ENCODE peak calls at places on chromosome 9, in six cellular contexts. One of them, this sample, is unnamed.

GRCh38 chr9:126623667-126624452 is 10.1 kb downstream of the LMX1B start:
- DNase-seq in H1: no peak
- DNase-seq in K562: no peak
- DNase-seq in HepG2: no peak
- DNase-seq in GM12892: no peak
- DNase-seq in GM12878: no peak
- DNase-seq in this sample: no peak

GRCh38 chr9:114047717-114048116 is 30.4 kb downstream of the AMBP start:
- DNase-seq in HepG2: peak
- DNase-seq in H1: no peak
- DNase-seq in GM12878: no peak
- DNase-seq in GM12892: no peak
- DNase-seq in K562: no peak
- DNase-seq in this sample: no peak

GRCh38 chr9:98094851-98095250 is 24.2 kb downstream of the TRIM14 start:
- DNase-seq in GM12878: no peak
- DNase-seq in H1: no peak
- DNase-seq in HepG2: no peak
- DNase-seq in GM12892: no peak
- DNase-seq in K562: no peak
- DNase-seq in this sample: no peak

GRCh38 chr9:9820411-9820810 is 792.4 kb downstream of the PTPRD start:
- DNase-seq in K562: no peak
- DNase-seq in HepG2: no peak
- DNase-seq in GM12878: no peak
- DNase-seq in H1: no peak
- DNase-seq in GM12892: no peak
- DNase-seq in this sample: no peak

GRCh38 chr9:136901516-136902258 is 15.4 kb downstream of the TRAF2 start:
- DNase-seq in GM12878: peak
- DNase-seq in K562: no peak
- DNase-seq in GM12892: peak
- DNase-seq in HepG2: peak
- DNase-seq in H1: no peak
- DNase-seq in this sample: peak

GRCh38 chr9:133758228-133758627 is 20.1 kb upstream of the SARDH start:
- DNase-seq in GM12892: no peak
- DNase-seq in H1: no peak
- DNase-seq in GM12878: no peak
- DNase-seq in K562: no peak
- DNase-seq in HepG2: no peak
- DNase-seq in this sample: no peak

GRCh38 chr9:93261735-93262523 is 78.0 kb downstream of the WNK2 start:
- DNase-seq in GM12892: no peak
- DNase-seq in H1: no peak
- DNase-seq in K562: no peak
- DNase-seq in GM12878: no peak
- DNase-seq in HepG2: no peak
- DNase-seq in this sample: peak

GRCh38 chr9:89434636-89435314 is 63.1 kb downstream of the SEMA4D start:
- DNase-seq in GM12878: no peak
- DNase-seq in HepG2: no peak
- DNase-seq in H1: no peak
- DNase-seq in K562: no peak
- DNase-seq in GM12892: no peak
- DNase-seq in this sample: no peak

GRCh38 chr9:112914524-112914923 is 23.8 kb upstream of the SLC46A2 start:
- DNase-seq in H1: no peak
- DNase-seq in K562: no peak
- DNase-seq in GM12892: no peak
- DNase-seq in HepG2: no peak
- DNase-seq in GM12878: no peak
- DNase-seq in this sample: no peak

GRCh38 chr9:126752881-126753670 is 51.8 kb upstream of the ZBTB43 start:
- DNase-seq in H1: no peak
- DNase-seq in K562: no peak
- DNase-seq in HepG2: no peak
- DNase-seq in GM12878: no peak
- DNase-seq in GM12892: no peak
- DNase-seq in this sample: no peak

GRCh38 chr9:135032868-135033460 is 54.5 kb upstream of the OLFM1 start:
- DNase-seq in H1: no peak
- DNase-seq in HepG2: no peak
- DNase-seq in GM12892: no peak
- DNase-seq in GM12878: no peak
- DNase-seq in K562: no peak
- DNase-seq in this sample: no peak

GRCh38 chr9:37997636-37998374 is 71.2 kb downstream of the SHB start:
- DNase-seq in GM12878: no peak
- DNase-seq in GM12892: no peak
- DNase-seq in K562: no peak
- DNase-seq in H1: no peak
- DNase-seq in HepG2: no peak
- DNase-seq in this sample: no peak

GRCh38 chr9:89149726-89150125 is 28.9 kb downstream of the SHC3 start:
- DNase-seq in H1: no peak
- DNase-seq in HepG2: no peak
- DNase-seq in K562: no peak
- DNase-seq in GM12892: no peak
- DNase-seq in GM12878: no peak
- DNase-seq in this sample: no peak

GRCh38 chr9:126502417-126503332 is 111.1 kb upstream of the LMX1B start:
- DNase-seq in K562: peak
- DNase-seq in HepG2: no peak
- DNase-seq in H1: no peak
- DNase-seq in GM12878: no peak
- DNase-seq in GM12892: no peak
- DNase-seq in this sample: no peak

GRCh38 chr9:97802276-97802675 is 50.8 kb upstream of the FOXE1 start:
- DNase-seq in K562: no peak
- DNase-seq in H1: no peak
- DNase-seq in GM12892: no peak
- DNase-seq in HepG2: peak
- DNase-seq in GM12878: no peak
- DNase-seq in this sample: no peak

GRCh38 chr9:118281787-118282186 is 577.6 kb downstream of the TLR4 start:
- DNase-seq in HepG2: no peak
- DNase-seq in GM12892: no peak
- DNase-seq in K562: no peak
- DNase-seq in GM12878: no peak
- DNase-seq in H1: no peak
- DNase-seq in this sample: no peak

GRCh38 chr9:130997925-130998595 is 10.9 kb upstream of the LAMC3 start:
- DNase-seq in GM12892: peak
- DNase-seq in H1: peak
- DNase-seq in K562: peak
- DNase-seq in HepG2: peak
- DNase-seq in GM12878: no peak
- DNase-seq in this sample: peak

GRCh38 chr9:133130721-133131244 is 9.7 kb upstream of the RALGDS start:
- DNase-seq in GM12892: peak
- DNase-seq in HepG2: no peak
- DNase-seq in K562: no peak
- DNase-seq in H1: no peak
- DNase-seq in GM12878: no peak
- DNase-seq in this sample: peak

DNA sequence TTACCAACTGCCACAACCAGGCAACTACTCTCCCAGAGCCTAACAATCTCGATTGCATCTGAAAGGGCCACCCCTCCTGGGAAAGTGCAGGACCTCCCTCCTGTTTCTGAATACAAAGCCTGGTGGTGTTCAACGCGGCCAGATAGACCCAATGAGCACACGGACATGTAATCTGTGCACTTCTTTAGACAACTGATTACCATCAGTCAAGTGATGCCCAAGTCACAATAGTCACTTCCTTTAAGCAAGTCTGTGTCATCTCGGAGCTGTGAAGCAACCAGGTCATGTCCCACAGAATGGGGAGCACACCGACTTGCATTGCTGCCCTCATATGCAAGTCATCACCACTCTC is 739 bp downstream of the C9orf72 start:
- DNase-seq in K562: no peak
- DNase-seq in HepG2: peak
- DNase-seq in GM12892: no peak
- DNase-seq in GM12878: no peak
- DNase-seq in H1: no peak
- DNase-seq in this sample: no peak
- TF ChIP-seq POLR2A in K562: no peak
- TF ChIP-seq POLR2A in HepG2: no peak
- TF ChIP-seq POLR2A in GM12892: no peak
- TF ChIP-seq POLR2A in GM12878: no peak
- TF ChIP-seq POLR2A in H1: peak
- TF ChIP-seq POLR2A in this sample: no peak

DNA sequence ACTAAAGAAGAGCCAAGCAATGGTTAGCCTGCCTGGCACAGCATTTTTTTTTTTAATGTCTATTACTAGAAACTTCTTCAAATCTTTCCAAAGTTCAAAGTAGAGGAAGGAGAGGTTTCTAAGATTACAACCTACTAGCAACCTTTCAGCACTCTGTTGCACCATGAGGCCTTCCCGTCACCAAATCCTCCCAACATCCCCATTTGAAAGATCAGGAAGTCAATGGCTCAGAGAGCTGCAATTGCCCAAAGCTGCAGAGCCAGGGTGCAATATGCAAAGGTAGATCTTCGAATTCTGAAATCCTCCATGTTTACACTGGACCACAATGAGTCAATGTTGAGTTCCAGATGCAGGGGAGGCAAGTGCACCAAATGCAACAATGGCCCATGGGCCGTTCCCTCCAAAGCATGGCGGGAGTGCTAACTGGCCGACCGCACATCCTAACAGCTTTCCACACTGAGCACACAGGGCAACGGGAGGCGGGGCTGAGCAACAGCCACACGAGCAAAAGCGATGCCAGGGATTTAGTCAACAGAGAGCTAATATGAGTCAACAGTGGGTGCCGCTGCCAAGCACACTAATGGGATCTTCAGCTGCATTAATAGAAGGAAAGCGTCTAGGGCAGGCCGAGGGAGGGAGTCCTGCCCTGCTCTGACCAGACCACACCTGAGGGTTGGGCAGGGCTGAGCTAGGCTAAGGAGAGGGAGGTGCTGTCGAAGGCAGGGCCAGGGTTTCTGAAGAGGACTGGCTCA is 4.8 kb downstream of the EPB41L4B start:
- DNase-seq in HepG2: peak
- DNase-seq in GM12878: no peak
- DNase-seq in H1: no peak
- DNase-seq in K562: no peak
- DNase-seq in GM12892: no peak
- DNase-seq in this sample: no peak
- TF ChIP-seq POLR2AphosphoS5 in HepG2: no peak
- TF ChIP-seq POLR2AphosphoS5 in GM12878: no peak
- TF ChIP-seq POLR2AphosphoS5 in H1: no peak
- TF ChIP-seq POLR2AphosphoS5 in K562: no peak
- TF ChIP-seq POLR2AphosphoS5 in GM12892: no peak
- TF ChIP-seq POLR2AphosphoS5 in this sample: no peak

DNA sequence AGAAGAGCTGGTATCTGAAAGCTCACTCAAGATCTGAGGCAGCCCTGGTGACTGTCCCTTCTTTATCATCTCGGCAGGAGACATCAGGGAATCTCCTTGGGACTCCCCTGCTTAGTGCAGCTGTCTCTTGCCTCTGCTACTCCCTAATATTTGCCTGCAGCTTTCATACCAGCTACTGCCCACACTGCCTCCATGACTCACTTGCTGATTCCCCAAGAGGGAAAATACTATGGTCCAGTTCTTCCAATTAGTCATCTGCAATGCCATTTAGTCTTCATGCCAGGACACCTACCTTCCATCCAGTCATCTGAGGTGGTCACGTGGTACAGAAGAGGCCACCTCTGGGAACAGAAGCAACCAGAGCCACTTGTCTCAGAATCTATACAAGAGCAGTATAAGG is 270.8 kb downstream of the NTRK2 start:
- DNase-seq in GM12892: no peak
- DNase-seq in GM12878: no peak
- DNase-seq in HepG2: no peak
- DNase-seq in H1: no peak
- DNase-seq in K562: no peak
- DNase-seq in this sample: no peak
- TF ChIP-seq TAF1 in GM12892: no peak
- TF ChIP-seq TAF1 in GM12878: no peak
- TF ChIP-seq TAF1 in HepG2: no peak
- TF ChIP-seq TAF1 in H1: no peak
- TF ChIP-seq TAF1 in K562: no peak
- TF ChIP-seq TAF1 in this sample: no peak

GRCh38 chr9:121123816-121124536 is 49.2 kb downstream of the CNTRL start:
- DNase-seq in HepG2: no peak
- DNase-seq in H1: no peak
- DNase-seq in GM12892: no peak
- DNase-seq in K562: no peak
- DNase-seq in GM12878: no peak
- DNase-seq in this sample: no peak

GRCh38 chr9:121122450-121123032 is 47.8 kb downstream of the CNTRL start:
- DNase-seq in GM12878: peak
- DNase-seq in H1: no peak
- DNase-seq in GM12892: no peak
- DNase-seq in K562: no peak
- DNase-seq in HepG2: no peak
- DNase-seq in this sample: no peak

GRCh38 chr9:121118266-121118665 is 43.5 kb downstream of the CNTRL start:
- DNase-seq in HepG2: no peak
- DNase-seq in H1: no peak
- DNase-seq in GM12878: no peak
- DNase-seq in K562: no peak
- DNase-seq in GM12892: no peak
- DNase-seq in this sample: no peak

GRCh38 chr9:121120386-121120785 is 45.6 kb downstream of the CNTRL start:
- DNase-seq in K562: no peak
- DNase-seq in HepG2: no peak
- DNase-seq in H1: no peak
- DNase-seq in GM12878: no peak
- DNase-seq in GM12892: no peak
- DNase-seq in this sample: no peak

GRCh38 chr9:121121582-121122087 is 46.9 kb downstream of the CNTRL start:
- DNase-seq in H1: peak
- DNase-seq in HepG2: peak
- DNase-seq in K562: peak
- DNase-seq in GM12878: peak
- DNase-seq in GM12892: peak
- DNase-seq in this sample: peak
- TF ChIP-seq POLR2A in H1: peak
- TF ChIP-seq POLR2A in HepG2: peak
- TF ChIP-seq POLR2A in K562: peak
- TF ChIP-seq POLR2A in GM12878: peak
- TF ChIP-seq POLR2A in GM12892: peak
- TF ChIP-seq POLR2A in this sample: peak

DNA sequence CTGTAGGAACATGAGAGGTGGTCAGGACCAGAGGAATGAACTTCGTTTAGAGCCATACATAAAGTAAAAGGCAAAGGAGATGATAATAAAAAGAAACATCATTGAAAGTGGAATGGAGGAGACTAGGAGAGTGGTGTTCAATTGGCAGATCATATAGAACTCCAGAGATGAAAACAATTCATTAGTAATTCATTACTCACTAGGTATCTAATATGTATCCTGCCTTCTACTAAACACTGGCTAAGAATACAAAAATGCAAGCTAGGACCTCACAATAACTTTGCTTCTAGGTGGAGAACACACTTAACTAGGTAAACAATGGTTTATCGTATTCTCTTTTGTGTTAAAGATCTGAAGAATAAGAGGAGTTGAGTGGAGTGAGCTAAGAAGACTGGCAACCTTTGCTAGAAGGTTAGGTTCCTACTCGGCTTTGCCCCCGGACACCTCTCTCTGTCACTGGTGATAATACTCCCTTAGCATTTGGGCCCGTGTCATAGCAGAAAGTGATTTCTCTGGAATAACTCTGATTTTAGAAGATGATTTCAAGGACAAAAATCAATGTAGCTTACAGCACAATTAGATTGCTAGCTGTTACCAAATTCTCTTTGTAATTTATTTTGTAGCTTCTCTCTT is 88.6 kb upstream of the IFNE start:
- DNase-seq in HepG2: no peak
- DNase-seq in K562: no peak
- DNase-seq in GM12892: no peak
- DNase-seq in H1: no peak
- DNase-seq in GM12878: no peak
- DNase-seq in this sample: no peak
- TF ChIP-seq POLR2AphosphoS5 in HepG2: no peak
- TF ChIP-seq POLR2AphosphoS5 in K562: no peak
- TF ChIP-seq POLR2AphosphoS5 in GM12892: no peak
- TF ChIP-seq POLR2AphosphoS5 in H1: no peak
- TF ChIP-seq POLR2AphosphoS5 in GM12878: no peak
- TF ChIP-seq POLR2AphosphoS5 in this sample: no peak

This sample was measured in GM12891.